ENCODE peak calls at places on chromosomes 4 and X, in five cellular contexts. P is K562, L is upper lobe of left lung, G is HepG2, F is GM23338. M is an unnamed sample. For H3K4me1, the result is how much of the 10 kb centered on the place peaks cover.

GRCh38 chr4:40521957-40522356 is 107.7 kb downstream of the RBM47 start:
- ATAC-seq in F (no peak), G (no peak), P (no peak), L (no peak), M (no peak)

GRCh38 chr4:103718993-103719319 is 829 bp downstream of the TACR3 start:
- ATAC-seq in G (no peak), P (no peak), F (peak), L (peak), M (no peak)

GRCh38 chrX:20418379-20418778 is 151.7 kb upstream of the RPS6KA3 start:
- ATAC-seq in G (no peak), L (no peak), F (no peak), P (no peak), M (no peak)

GRCh38 chr4:169080970-169081369 is 70.9 kb upstream of the CBR4 start:
- ATAC-seq in P (no peak), L (peak), G (no peak), F (no peak), M (no peak)

GRCh38 chrX:128020701-128021100 is 31.5 kb downstream of the ACTRT1 start:
- ATAC-seq in G (no peak), F (no peak), P (no peak), L (no peak), M (no peak)

GRCh38 chrX:112849010-112849409 is 8.4 kb upstream of the AMOT start:
- ATAC-seq in G (no peak), P (no peak), L (no peak), F (no peak), M (peak)

GRCh38 chr4:189660737-189661330 is 279.8 kb upstream of the FRG1 start:
- ATAC-seq in P (no peak), G (no peak), L (no peak), F (peak), M (no peak)

GRCh38 chr4:17619416-17620105 is 5.1 kb downstream of the MED28 start:
- ATAC-seq in P (no peak), L (no peak), F (no peak), G (no peak), M (no peak)

GRCh38 chr4:70945046-70945445 is 42.9 kb downstream of the MOB1B start:
- ATAC-seq in G (no peak), F (no peak), L (peak), P (no peak), M (no peak)

GRCh38 chr4:56764775-56765174 is 56.7 kb downstream of the SPINK2 start:
- ATAC-seq in L (no peak), G (no peak), F (peak), P (no peak), M (no peak)

GRCh38 chr4:137638934-137639333 is 106.6 kb upstream of the PCDH18 start:
- ATAC-seq in L (no peak), F (no peak), P (no peak), G (no peak), M (no peak)

GRCh38 chrX:133375558-133376340 is 39.5 kb downstream of the GPC4 start:
- ATAC-seq in P (no peak), F (peak), L (no peak), G (no peak), M (peak)

GRCh38 chr4:127985989-127986388 is 20.8 kb downstream of the ABHD18 start:
- ATAC-seq in G (peak), F (no peak), P (peak), L (no peak), M (no peak)

GRCh38 chr4:47485047-47485692 is at the start of gene ATP10D:
- ATAC-seq in G (peak), F (peak), L (peak), P (peak), M (peak)

GRCh38 chrX:37350034-37350365 is 836 bp downstream of the PRRG1 start:
- ATAC-seq in F (no peak), L (peak), G (peak), P (peak), M (peak)

GRCh38 chrX:51281758-51282318 is 50.8 kb upstream of the NUDT10 start:
- ATAC-seq in P (no peak), F (no peak), L (no peak), G (no peak), M (no peak)

GRCh38 chr4:82715731-82716617 is 82.6 kb downstream of the SCD5 start:
- ATAC-seq in P (no peak), F (no peak), G (peak), L (peak), M (peak)

GRCh38 chr4:155174668-155175067 is 33.8 kb upstream of the NPY2R start:
- ATAC-seq in P (no peak), L (no peak), G (no peak), F (no peak), M (no peak)

GRCh38 chr4:180380733-180381132 is 1862.5 kb upstream of the TENM3 start:
- ATAC-seq in L (no peak), G (no peak), F (no peak), P (no peak), M (no peak)

GRCh38 chr4:78939667-78940008 is 400 bp upstream of the PAQR3 start:
- ATAC-seq in G (peak), F (peak), P (peak), L (no peak), M (peak)

GRCh38 chrX:8988456-8988855 is 45.5 kb downstream of the FAM9B start:
- ATAC-seq in P (peak), L (peak), F (no peak), G (peak), M (peak)

GRCh38 chr4:108168672-108169562 is at the start of gene LEF1:
- ATAC-seq in G (peak), L (peak), P (peak), F (peak), M (no peak)

GRCh38 chr4:7208509-7209451 is 16.4 kb downstream of the SORCS2 start:
- ATAC-seq in G (no peak), P (no peak), L (no peak), F (no peak), M (no peak)

GRCh38 chrX:136228808-136229207 is 22.4 kb downstream of the MAP7D3 start:
- ATAC-seq in F (no peak), L (no peak), P (no peak), G (no peak), M (no peak)

GRCh38 chr4:147984065-147984777 is 252.3 kb downstream of the ARHGAP10 start:
- ATAC-seq in P (peak), G (peak), F (peak), L (peak), M (no peak)

GRCh38 chr4:8141935-8142334 is 16.7 kb downstream of the ABLIM2 start:
- ATAC-seq in F (no peak), P (no peak), L (peak), G (no peak), M (no peak)

GRCh38 chr4:152340818-152341217 is 195.1 kb downstream of the FBXW7 start:
- ATAC-seq in G (no peak), P (no peak), L (peak), F (no peak), M (peak)

GRCh38 chr4:41160010-41160789 is 54.1 kb downstream of the APBB2 start:
- ATAC-seq in L (peak), F (peak), P (no peak), G (no peak), M (no peak)

GRCh38 chrX:67503453-67503852 is 40.4 kb upstream of the AR start:
- ATAC-seq in G (no peak), P (no peak), L (no peak), F (no peak), M (no peak)

GRCh38 chrX:40721489-40722106 is 13.7 kb downstream of the MED14 start:
- ATAC-seq in G (no peak), F (peak), P (no peak), L (no peak), M (no peak)

GRCh38 chrX:48927736-48928382 is 9.0 kb upstream of the PIM2 start:
- ATAC-seq in P (no peak), G (no peak), L (no peak), F (peak), M (no peak)

GRCh38 chrX:10172867-10173266 is 16.1 kb downstream of the CLCN4 start:
- ATAC-seq in L (no peak), P (peak), G (no peak), F (peak), M (no peak)

GRCh38 chr4:20684852-20685763 is 15.2 kb upstream of the PACRGL start:
- ATAC-seq in G (no peak), F (no peak), P (peak), L (peak), M (no peak)

GRCh38 chr4:37816006-37816405 is 10.5 kb upstream of the PGM2 start:
- ATAC-seq in P (no peak), F (no peak), L (no peak), G (no peak), M (no peak)

GRCh38 chr4:154086247-154086646 is 297.4 kb upstream of the SFRP2 start:
- ATAC-seq in P (no peak), G (no peak), F (peak), L (no peak), M (no peak)

DNA sequence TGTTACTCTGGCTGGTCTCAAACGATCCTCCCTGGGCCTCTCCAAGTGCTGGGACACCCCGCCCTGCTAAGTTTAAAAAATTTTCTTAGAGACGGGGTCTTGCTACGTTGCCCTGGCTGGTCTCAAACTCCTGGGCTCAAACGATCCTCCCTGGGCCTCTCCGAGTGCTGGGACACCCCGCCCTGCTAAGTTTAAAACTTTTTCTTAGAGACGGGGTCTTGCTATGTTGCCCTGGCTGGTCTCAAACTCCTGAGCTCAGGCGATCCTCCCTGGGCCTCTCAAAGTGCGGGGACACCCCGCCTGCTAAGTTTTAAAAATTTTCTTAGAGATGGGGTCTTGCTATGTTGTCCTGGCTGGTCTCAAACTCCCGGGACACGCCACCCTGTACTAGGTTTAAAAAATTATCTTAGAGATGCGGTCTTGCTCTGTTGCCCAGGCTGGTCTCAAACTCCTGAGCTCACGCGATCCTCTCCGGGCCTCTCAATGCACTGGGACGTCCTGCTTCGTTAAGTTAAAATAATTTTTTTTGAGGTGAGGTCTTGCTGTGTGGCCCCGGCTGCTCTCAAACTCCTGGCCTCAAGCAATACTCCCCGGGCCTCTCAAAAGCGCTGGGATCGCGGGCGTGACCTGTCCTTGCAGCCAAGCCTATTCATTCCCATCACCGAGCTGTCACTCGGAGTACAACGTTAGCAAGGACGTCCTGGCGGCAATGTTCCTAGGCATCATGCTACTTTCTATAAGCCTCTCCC is 1.1 kb downstream of the SLC25A6 start:
- ATAC-seq in G (no peak), F (no peak), L (no peak), P (no peak), M (no peak)
- TF ChIP-seq POLR2AphosphoS5 in G (no peak), F (no peak), L (no peak), P (no peak), M (no peak)

GRCh38 chrX:148365233-148365632 is 135.2 kb upstream of the AFF2 start:
- ATAC-seq in G (no peak), P (no peak), L (no peak), F (no peak), M (no peak)
- TF ChIP-seq CTCF in G (no peak), P (no peak), L (no peak), F (no peak), M (no peak)

GRCh38 chr4:94648699-94649098 is 109.1 kb upstream of the BMPR1B start:
- ATAC-seq in G (no peak), F (no peak), P (no peak), L (no peak), M (no peak)
- H3K4me1 ChIP-seq in G (under half), F (under half), P (under half), L (under half), M (under half)

GRCh38 chr4:140686799-140687198 is 69.4 kb downstream of the TBC1D9 start:
- ATAC-seq in L (peak), F (no peak), G (no peak), P (no peak), M (peak)
- TF ChIP-seq POLR2AphosphoS5 in L (no peak), F (no peak), G (no peak), P (no peak), M (no peak)

DNA sequence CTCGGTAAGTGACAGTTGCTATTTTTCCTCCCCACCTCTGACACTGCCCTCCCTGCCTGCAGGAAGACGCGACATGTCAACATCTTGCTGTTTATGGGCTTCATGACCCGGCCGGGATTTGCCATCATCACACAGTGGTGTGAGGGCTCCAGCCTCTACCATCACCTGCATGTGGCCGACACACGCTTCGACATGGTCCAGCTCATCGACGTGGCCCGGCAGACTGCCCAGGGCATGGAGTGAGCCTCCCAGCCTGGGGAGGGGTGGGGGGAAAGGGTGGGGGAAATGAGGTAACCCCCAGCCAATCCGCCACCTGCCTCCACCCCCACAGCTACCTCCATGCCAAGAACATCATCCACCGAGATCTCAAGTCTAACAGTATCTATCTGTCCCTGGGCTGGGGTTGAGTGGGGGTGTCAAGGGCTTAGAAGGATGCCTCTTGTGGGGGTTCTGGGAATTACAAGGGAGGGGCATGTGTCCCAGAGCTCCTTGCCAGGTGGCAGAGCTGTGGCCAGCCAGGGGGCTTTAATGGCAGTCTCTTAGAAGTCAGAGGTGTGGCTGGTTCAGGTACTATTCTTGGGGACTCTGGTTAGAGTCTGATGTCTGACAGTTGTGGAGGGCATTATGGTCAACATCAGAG is 7.8 kb downstream of the ARAF start:
- ATAC-seq in F (peak), G (peak), L (no peak), P (peak), M (no peak)
- TF ChIP-seq CTCF in F (peak), G (no peak), L (peak), P (peak), M (no peak)

GRCh38 chr4:10185518-10186227 is 69.1 kb upstream of the WDR1 start:
- ATAC-seq in L (no peak), G (no peak), F (no peak), P (peak), M (no peak)
- H3K4me1 ChIP-seq in L (under half), G (under half), F (under half), P (half or more), M (under half)

GRCh38 chr4:26458104-26458503 is 32.2 kb downstream of the CCKAR start:
- ATAC-seq in L (no peak), G (peak), F (peak), P (no peak), M (no peak)

GRCh38 chr4:26457412-26457811 is 32.9 kb downstream of the CCKAR start:
- ATAC-seq in F (no peak), G (no peak), P (no peak), L (no peak), M (no peak)

GRCh38 chr4:26459054-26459755 is 31.1 kb downstream of the CCKAR start:
- ATAC-seq in F (peak), G (peak), P (peak), L (peak), M (no peak)

GRCh38 chr4:26462874-26463273 is 27.4 kb downstream of the CCKAR start:
- ATAC-seq in G (no peak), P (no peak), F (no peak), L (no peak), M (no peak)

DNA sequence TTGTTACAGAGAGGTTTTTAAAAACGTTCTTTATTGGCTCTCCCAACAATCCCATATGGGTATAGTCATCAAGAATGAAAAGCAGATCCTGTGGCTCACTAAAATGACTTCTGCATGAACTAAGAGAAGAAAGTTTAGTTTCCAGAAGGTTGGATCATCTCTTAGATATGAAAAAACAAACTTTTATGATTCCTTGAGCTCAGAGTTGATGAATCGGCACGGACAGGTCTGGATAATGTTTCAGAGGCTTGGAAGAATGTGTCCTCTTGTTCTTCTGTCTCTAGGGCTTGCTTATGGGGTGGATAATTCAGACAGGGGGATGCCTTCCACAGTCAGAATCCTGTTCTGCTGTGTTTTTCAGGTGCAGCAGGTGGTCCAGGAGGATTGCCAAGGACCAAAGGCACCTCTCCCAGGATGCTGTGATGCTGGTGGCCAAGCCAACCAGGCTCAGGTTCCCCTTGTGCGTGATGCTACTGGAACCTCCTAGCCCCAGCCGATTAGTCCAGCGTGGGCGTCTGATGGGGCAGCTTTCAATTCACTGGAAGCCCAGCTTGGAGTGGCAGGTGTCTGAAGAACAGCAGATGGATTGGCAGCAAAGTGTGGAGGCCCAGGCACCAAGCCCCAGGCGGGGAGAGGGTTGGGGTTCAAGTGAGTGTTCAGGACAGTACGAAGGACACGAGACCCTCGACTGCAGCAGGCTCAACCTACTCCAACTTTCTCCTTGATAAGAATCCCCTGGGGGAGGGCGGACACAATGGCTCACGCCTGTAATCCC is 30.3 kb downstream of the CCKAR start:
- ATAC-seq in L (no peak), F (no peak), P (no peak), G (no peak), M (no peak)
- TF ChIP-seq POLR2AphosphoS5 in L (no peak), F (no peak), P (no peak), G (no peak), M (peak)

GRCh38 chr4:53313510-53313909 is 52.4 kb downstream of the SCFD2 start:
- ATAC-seq in P (peak), G (peak), F (peak), L (no peak), M (no peak)
- TF ChIP-seq CTCF in P (peak), G (peak), F (peak), L (no peak), M (no peak)

GRCh38 chr4:145909773-145910172 is 28.9 kb downstream of the ZNF827 start:
- ATAC-seq in L (peak), G (no peak), F (peak), P (no peak), M (peak)
- H3K4me1 ChIP-seq in L (under half), G (under half), F (under half), P (under half), M (under half)

GRCh38 chr4:4704267-4704666 is 155.2 kb upstream of the MSX1 start:
- ATAC-seq in G (no peak), L (peak), P (no peak), F (no peak), M (no peak)
- TF ChIP-seq POLR2AphosphoS5 in G (no peak), L (no peak), P (no peak), F (no peak), M (no peak)